ENCODE peak calls at places on chromosomes 7 and 10, in eight cellular contexts. One of them, this sample, is unnamed. For H3K36me3 and H3K9me3, the result is how much of the 10 kb centered on the place peaks cover.

GRCh38 chr10:17562572-17562971 is 54.6 kb downstream of the HACD1 start:
- DNase-seq in MM.1S: no peak
- DNase-seq in neuronal stem cell: no peak
- DNase-seq in RWPE2: no peak
- DNase-seq in psoas muscle: no peak
- DNase-seq in naive thymus-derived CD4-positive, alpha-beta T cell: no peak
- DNase-seq in OCI-LY7: no peak
- DNase-seq in GM23248: peak
- DNase-seq in this sample: peak

GRCh38 chr7:79620291-79620690 is 166.8 kb upstream of the MAGI2 start:
- DNase-seq in MM.1S: no peak
- DNase-seq in neuronal stem cell: no peak
- DNase-seq in RWPE2: no peak
- DNase-seq in psoas muscle: no peak
- DNase-seq in naive thymus-derived CD4-positive, alpha-beta T cell: no peak
- DNase-seq in OCI-LY7: no peak
- DNase-seq in GM23248: no peak
- DNase-seq in this sample: no peak

GRCh38 chr10:129790710-129791446 is 173.2 kb downstream of the EBF3 start:
- DNase-seq in MM.1S: no peak
- DNase-seq in neuronal stem cell: no peak
- DNase-seq in RWPE2: no peak
- DNase-seq in psoas muscle: no peak
- DNase-seq in naive thymus-derived CD4-positive, alpha-beta T cell: no peak
- DNase-seq in OCI-LY7: no peak
- DNase-seq in GM23248: no peak
- DNase-seq in this sample: no peak

GRCh38 chr7:79876769-79877362 is 257.8 kb upstream of the GNAI1 start:
- DNase-seq in MM.1S: no peak
- DNase-seq in neuronal stem cell: no peak
- DNase-seq in RWPE2: no peak
- DNase-seq in psoas muscle: no peak
- DNase-seq in naive thymus-derived CD4-positive, alpha-beta T cell: no peak
- DNase-seq in OCI-LY7: no peak
- DNase-seq in GM23248: peak
- DNase-seq in this sample: no peak

GRCh38 chr7:151351967-151352366 is 10.4 kb downstream of the NUB1 start:
- DNase-seq in MM.1S: no peak
- DNase-seq in neuronal stem cell: no peak
- DNase-seq in RWPE2: no peak
- DNase-seq in psoas muscle: no peak
- DNase-seq in naive thymus-derived CD4-positive, alpha-beta T cell: no peak
- DNase-seq in OCI-LY7: peak
- DNase-seq in GM23248: no peak
- DNase-seq in this sample: no peak

GRCh38 chr7:132239422-132239994 is 336.8 kb downstream of the PLXNA4 start:
- DNase-seq in MM.1S: no peak
- DNase-seq in neuronal stem cell: no peak
- DNase-seq in RWPE2: no peak
- DNase-seq in psoas muscle: no peak
- DNase-seq in naive thymus-derived CD4-positive, alpha-beta T cell: no peak
- DNase-seq in OCI-LY7: no peak
- DNase-seq in GM23248: no peak
- DNase-seq in this sample: no peak

GRCh38 chr7:53531-53930 is 138.8 kb upstream of the FAM20C start:
- DNase-seq in MM.1S: no peak
- DNase-seq in neuronal stem cell: no peak
- DNase-seq in RWPE2: no peak
- DNase-seq in psoas muscle: no peak
- DNase-seq in naive thymus-derived CD4-positive, alpha-beta T cell: no peak
- DNase-seq in OCI-LY7: no peak
- DNase-seq in GM23248: no peak
- DNase-seq in this sample: no peak

GRCh38 chr10:118584181-118584954 is 11.1 kb downstream of the PRLHR start:
- DNase-seq in MM.1S: no peak
- DNase-seq in neuronal stem cell: no peak
- DNase-seq in RWPE2: no peak
- DNase-seq in psoas muscle: no peak
- DNase-seq in naive thymus-derived CD4-positive, alpha-beta T cell: no peak
- DNase-seq in OCI-LY7: no peak
- DNase-seq in GM23248: peak
- DNase-seq in this sample: no peak

GRCh38 chr7:13279854-13280435 is 592.5 kb downstream of the ARL4A start:
- DNase-seq in MM.1S: peak
- DNase-seq in neuronal stem cell: no peak
- DNase-seq in RWPE2: no peak
- DNase-seq in psoas muscle: no peak
- DNase-seq in naive thymus-derived CD4-positive, alpha-beta T cell: no peak
- DNase-seq in OCI-LY7: peak
- DNase-seq in GM23248: peak
- DNase-seq in this sample: no peak

GRCh38 chr7:44381494-44382220 is 56.3 kb upstream of the CAMK2B start:
- DNase-seq in MM.1S: no peak
- DNase-seq in neuronal stem cell: no peak
- DNase-seq in RWPE2: no peak
- DNase-seq in psoas muscle: no peak
- DNase-seq in naive thymus-derived CD4-positive, alpha-beta T cell: no peak
- DNase-seq in OCI-LY7: no peak
- DNase-seq in GM23248: no peak
- DNase-seq in this sample: no peak

GRCh38 chr7:134470864-134471263 is 12.0 kb upstream of the AKR1B1 start:
- DNase-seq in MM.1S: no peak
- DNase-seq in neuronal stem cell: no peak
- DNase-seq in RWPE2: no peak
- DNase-seq in psoas muscle: no peak
- DNase-seq in naive thymus-derived CD4-positive, alpha-beta T cell: no peak
- DNase-seq in OCI-LY7: no peak
- DNase-seq in GM23248: peak
- DNase-seq in this sample: no peak

GRCh38 chr7:133705596-133705995 is 421.5 kb upstream of the LRGUK start:
- DNase-seq in MM.1S: no peak
- DNase-seq in neuronal stem cell: no peak
- DNase-seq in RWPE2: no peak
- DNase-seq in psoas muscle: no peak
- DNase-seq in naive thymus-derived CD4-positive, alpha-beta T cell: no peak
- DNase-seq in OCI-LY7: no peak
- DNase-seq in GM23248: peak
- DNase-seq in this sample: no peak

GRCh38 chr7:31926991-31927584 is 143.1 kb downstream of the PDE1C start:
- DNase-seq in MM.1S: no peak
- DNase-seq in neuronal stem cell: no peak
- DNase-seq in RWPE2: no peak
- DNase-seq in psoas muscle: no peak
- DNase-seq in naive thymus-derived CD4-positive, alpha-beta T cell: no peak
- DNase-seq in OCI-LY7: no peak
- DNase-seq in GM23248: no peak
- DNase-seq in this sample: no peak

GRCh38 chr7:134558370-134558769 is 9.5 kb downstream of the AKR1B15 start:
- DNase-seq in MM.1S: no peak
- DNase-seq in neuronal stem cell: no peak
- DNase-seq in RWPE2: no peak
- DNase-seq in psoas muscle: no peak
- DNase-seq in naive thymus-derived CD4-positive, alpha-beta T cell: no peak
- DNase-seq in OCI-LY7: no peak
- DNase-seq in GM23248: no peak
- DNase-seq in this sample: no peak

GRCh38 chr7:27096756-27097514 is 1.1 kb upstream of the HOXA1 start:
- DNase-seq in MM.1S: no peak
- DNase-seq in neuronal stem cell: peak
- DNase-seq in RWPE2: no peak
- DNase-seq in psoas muscle: peak
- DNase-seq in naive thymus-derived CD4-positive, alpha-beta T cell: no peak
- DNase-seq in OCI-LY7: peak
- DNase-seq in GM23248: peak
- DNase-seq in this sample: no peak

GRCh38 chr7:41206267-41206666 is 496.6 kb downstream of the INHBA start:
- DNase-seq in MM.1S: no peak
- DNase-seq in neuronal stem cell: no peak
- DNase-seq in RWPE2: no peak
- DNase-seq in psoas muscle: no peak
- DNase-seq in naive thymus-derived CD4-positive, alpha-beta T cell: no peak
- DNase-seq in OCI-LY7: no peak
- DNase-seq in GM23248: no peak
- DNase-seq in this sample: no peak

GRCh38 chr10:74058658-74059057 is 60.7 kb downstream of the VCL start:
- DNase-seq in MM.1S: peak
- DNase-seq in neuronal stem cell: no peak
- DNase-seq in RWPE2: no peak
- DNase-seq in psoas muscle: no peak
- DNase-seq in naive thymus-derived CD4-positive, alpha-beta T cell: no peak
- DNase-seq in OCI-LY7: peak
- DNase-seq in GM23248: no peak
- DNase-seq in this sample: no peak

GRCh38 chr7:151101621-151102396 is 15.5 kb downstream of the AGAP3 start:
- DNase-seq in MM.1S: no peak
- DNase-seq in neuronal stem cell: no peak
- DNase-seq in RWPE2: no peak
- DNase-seq in psoas muscle: peak
- DNase-seq in naive thymus-derived CD4-positive, alpha-beta T cell: no peak
- DNase-seq in OCI-LY7: no peak
- DNase-seq in GM23248: no peak
- DNase-seq in this sample: no peak

GRCh38 chr10:11597470-11597869 is 14.0 kb downstream of the USP6NL start:
- DNase-seq in MM.1S: no peak
- DNase-seq in neuronal stem cell: no peak
- DNase-seq in RWPE2: no peak
- DNase-seq in psoas muscle: no peak
- DNase-seq in naive thymus-derived CD4-positive, alpha-beta T cell: no peak
- DNase-seq in OCI-LY7: no peak
- DNase-seq in GM23248: no peak
- DNase-seq in this sample: no peak

GRCh38 chr10:6232846-6233724 is 30.4 kb downstream of the PFKFB3 start:
- DNase-seq in MM.1S: no peak
- DNase-seq in neuronal stem cell: no peak
- DNase-seq in RWPE2: no peak
- DNase-seq in psoas muscle: no peak
- DNase-seq in naive thymus-derived CD4-positive, alpha-beta T cell: no peak
- DNase-seq in OCI-LY7: no peak
- DNase-seq in GM23248: no peak
- DNase-seq in this sample: no peak
- H3K36me3 ChIP-seq in MM.1S: under half
- H3K36me3 ChIP-seq in neuronal stem cell: half or more
- H3K36me3 ChIP-seq in RWPE2: under half
- H3K36me3 ChIP-seq in psoas muscle: half or more
- H3K36me3 ChIP-seq in naive thymus-derived CD4-positive, alpha-beta T cell: half or more
- H3K36me3 ChIP-seq in OCI-LY7: half or more
- H3K36me3 ChIP-seq in GM23248: under half
- H3K36me3 ChIP-seq in this sample: under half

GRCh38 chr7:156092307-156092706 is 280.0 kb upstream of the SHH start:
- DNase-seq in MM.1S: no peak
- DNase-seq in neuronal stem cell: no peak
- DNase-seq in RWPE2: no peak
- DNase-seq in psoas muscle: no peak
- DNase-seq in naive thymus-derived CD4-positive, alpha-beta T cell: no peak
- DNase-seq in OCI-LY7: no peak
- DNase-seq in GM23248: no peak
- DNase-seq in this sample: no peak
- H3K9me3 ChIP-seq in MM.1S: under half
- H3K9me3 ChIP-seq in neuronal stem cell: under half
- H3K9me3 ChIP-seq in RWPE2: under half
- H3K9me3 ChIP-seq in psoas muscle: under half
- H3K9me3 ChIP-seq in naive thymus-derived CD4-positive, alpha-beta T cell: under half
- H3K9me3 ChIP-seq in OCI-LY7: under half
- H3K9me3 ChIP-seq in GM23248: under half
- H3K9me3 ChIP-seq in this sample: under half

GRCh38 chr7:149729586-149729982 is 43.8 kb downstream of the ZNF467 start:
- DNase-seq in MM.1S: no peak
- DNase-seq in neuronal stem cell: no peak
- DNase-seq in RWPE2: no peak
- DNase-seq in psoas muscle: no peak
- DNase-seq in naive thymus-derived CD4-positive, alpha-beta T cell: no peak
- DNase-seq in OCI-LY7: no peak
- DNase-seq in GM23248: no peak
- DNase-seq in this sample: no peak
- H3K36me3 ChIP-seq in MM.1S: under half
- H3K36me3 ChIP-seq in neuronal stem cell: half or more
- H3K36me3 ChIP-seq in RWPE2: under half
- H3K36me3 ChIP-seq in psoas muscle: half or more
- H3K36me3 ChIP-seq in naive thymus-derived CD4-positive, alpha-beta T cell: half or more
- H3K36me3 ChIP-seq in OCI-LY7: under half
- H3K36me3 ChIP-seq in GM23248: under half
- H3K36me3 ChIP-seq in this sample: under half

DNA sequence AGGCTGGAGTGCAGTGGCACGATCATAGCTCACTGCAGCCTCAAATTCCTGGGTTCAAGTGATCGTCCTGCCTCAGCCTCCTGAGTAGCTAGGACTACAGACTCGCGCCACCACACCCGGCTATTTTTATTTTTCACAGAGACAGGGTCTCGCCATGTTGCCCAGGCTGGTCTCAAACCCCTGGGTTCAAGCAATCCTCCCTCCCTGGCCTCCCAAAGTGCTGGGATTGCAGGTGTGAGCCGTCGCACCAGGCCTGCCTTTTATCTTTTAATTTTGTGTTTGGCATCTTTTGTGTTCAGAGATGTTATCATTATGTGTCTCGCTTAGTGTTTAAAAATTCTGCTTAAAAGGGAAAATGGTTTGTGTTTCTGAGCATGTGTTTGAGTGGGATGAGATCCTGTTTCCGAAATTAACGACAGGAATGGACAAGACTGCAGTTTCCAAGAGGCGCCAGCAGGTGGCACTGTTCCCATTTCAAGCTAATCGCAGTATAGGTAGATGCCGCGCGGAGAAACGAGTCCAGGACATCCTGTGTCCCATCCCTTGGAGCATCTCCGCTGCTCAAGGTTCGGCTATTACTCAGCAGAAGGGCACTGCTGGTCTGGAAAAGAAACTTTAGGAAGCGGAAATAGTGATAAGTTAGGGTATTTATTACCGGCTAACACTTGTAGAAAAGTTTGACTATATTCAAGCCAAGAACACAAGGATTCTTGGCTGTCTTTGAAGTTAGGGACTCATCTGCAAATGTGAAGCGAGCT is 23.0 kb upstream of the ST7 start:
- DNase-seq in MM.1S: peak
- DNase-seq in neuronal stem cell: peak
- DNase-seq in RWPE2: peak
- DNase-seq in psoas muscle: peak
- DNase-seq in naive thymus-derived CD4-positive, alpha-beta T cell: peak
- DNase-seq in OCI-LY7: peak
- DNase-seq in GM23248: peak
- DNase-seq in this sample: peak
- H3K9me3 ChIP-seq in MM.1S: under half
- H3K9me3 ChIP-seq in neuronal stem cell: under half
- H3K9me3 ChIP-seq in RWPE2: under half
- H3K9me3 ChIP-seq in psoas muscle: under half
- H3K9me3 ChIP-seq in naive thymus-derived CD4-positive, alpha-beta T cell: under half
- H3K9me3 ChIP-seq in OCI-LY7: under half
- H3K9me3 ChIP-seq in GM23248: under half
- H3K9me3 ChIP-seq in this sample: under half

This sample was measured in iPS DF 6.9.